ENCODE peak calls at places on chromosomes 7 and 10, in four cellular contexts. Q, T, Z and H are unnamed samples.

GRCh38 chr7:70706204-70706603 is 425.7 kb upstream of the GALNT17 start:
- DNase-seq in Q (peak; percentile 46), T (no peak), Z (no peak), H (peak; percentile 34)

GRCh38 chr10:88270871-88271713 is 312.0 kb downstream of the RNLS start:
- DNase-seq in Q (no peak), T (no peak), Z (peak; percentile 97), H (no peak)

GRCh38 chr10:128304271-128304670 is 178.0 kb upstream of the MKI67 start:
- DNase-seq in Q (no peak), T (no peak), Z (no peak), H (no peak)

GRCh38 chr7:94576316-94576715 is 66.7 kb downstream of the CASD1 start:
- DNase-seq in Q (no peak), T (no peak), Z (no peak), H (no peak)

GRCh38 chr10:102593074-102593803 is 51.0 kb upstream of the TRIM8 start:
- DNase-seq in Q (peak; percentile 24), T (peak; percentile 61), Z (no peak), H (no peak)

GRCh38 chr10:15200626-15201025 is 32.1 kb upstream of the NMT2 start:
- DNase-seq in Q (no peak), T (peak; percentile 74), Z (no peak), H (no peak)

GRCh38 chr10:44390585-44391072 is 5.7 kb upstream of the CXCL12 start:
- DNase-seq in Q (no peak), T (peak; percentile 32), Z (no peak), H (no peak)

GRCh38 chr7:91168766-91169518 is 95.3 kb upstream of the FZD1 start:
- DNase-seq in Q (no peak), T (no peak), Z (no peak), H (no peak)

GRCh38 chr7:24739306-24739705 is 18.0 kb downstream of the GSDME start:
- DNase-seq in Q (no peak), T (no peak), Z (no peak), H (no peak)

GRCh38 chr10:70035531-70035930 is 17.1 kb upstream of the MACROH2A2 start:
- DNase-seq in Q (no peak), T (no peak), Z (no peak), H (no peak)

GRCh38 chr10:48764486-48764885 is 79.8 kb downstream of the WDFY4 start:
- DNase-seq in Q (no peak), T (no peak), Z (no peak), H (no peak)

GRCh38 chr7:91383186-91383585 is 119.0 kb downstream of the FZD1 start:
- DNase-seq in Q (no peak), T (no peak), Z (no peak), H (no peak)

GRCh38 chr7:91630581-91631370 is 249.7 kb downstream of the MTERF1 start:
- DNase-seq in Q (no peak), T (no peak), Z (no peak), H (no peak)

GRCh38 chr7:123208793-123209192 is 9.0 kb upstream of the SLC13A1 start:
- DNase-seq in Q (no peak), T (peak; percentile 25), Z (no peak), H (no peak)

GRCh38 chr7:54858008-54858692 is 99.1 kb upstream of the SEC61G start:
- DNase-seq in Q (no peak), T (no peak), Z (no peak), H (no peak)

GRCh38 chr7:152313879-152314604 is 121.8 kb downstream of the KMT2C start:
- DNase-seq in Q (peak; percentile 74), T (no peak), Z (no peak), H (peak; percentile 65)

GRCh38 chr7:69963388-69963787 is 365.1 kb downstream of the AUTS2 start:
- DNase-seq in Q (no peak), T (no peak), Z (no peak), H (no peak)

GRCh38 chr10:15295540-15296325 is 75.4 kb downstream of the FAM171A1 start:
- DNase-seq in Q (no peak), T (no peak), Z (no peak), H (no peak)

GRCh38 chr10:118499186-118499585 is 96.3 kb downstream of the PRLHR start:
- DNase-seq in Q (no peak), T (no peak), Z (no peak), H (no peak)

GRCh38 chr10:132447446-132448247 is 50.6 kb downstream of the PWWP2B start:
- DNase-seq in Q (no peak), T (peak; percentile 39), Z (no peak), H (no peak)

GRCh38 chr7:10116511-10116910 is 857.2 kb upstream of the PHF14 start:
- DNase-seq in Q (no peak), T (no peak), Z (no peak), H (no peak)

GRCh38 chr10:9018844-9019173 is 964.3 kb downstream of the GATA3 start:
- DNase-seq in Q (no peak), T (no peak), Z (no peak), H (no peak)

GRCh38 chr10:123488436-123488835 is 177.7 kb upstream of the GPR26 start:
- DNase-seq in Q (no peak), T (no peak), Z (no peak), H (no peak)

GRCh38 chr10:124020871-124021823 is 72.3 kb downstream of the CHST15 start:
- DNase-seq in Q (no peak), T (no peak), Z (no peak), H (no peak)

GRCh38 chr10:117967149-117967548 is 79.6 kb downstream of the RAB11FIP2 start:
- DNase-seq in Q (no peak), T (no peak), Z (no peak), H (no peak)

GRCh38 chr7:93973134-93973533 is 31.0 kb downstream of the BET1 start:
- DNase-seq in Q (no peak), T (no peak), Z (no peak), H (no peak)

GRCh38 chr7:28178537-28178936 is 2.1 kb downstream of the JAZF1 start:
- DNase-seq in Q (no peak), T (no peak), Z (no peak), H (no peak)

GRCh38 chr10:33817647-33818046 is 483.2 kb upstream of the NRP1 start:
- DNase-seq in Q (no peak), T (no peak), Z (no peak), H (no peak)

GRCh38 chr7:45709168-45710034 is 135.2 kb downstream of the ADCY1 start:
- DNase-seq in Q (no peak), T (no peak), Z (no peak), H (no peak)

GRCh38 chr7:36777855-36778254 is 53.6 kb upstream of the AOAH start:
- DNase-seq in Q (no peak), T (no peak), Z (no peak), H (no peak)

GRCh38 chr7:29573594-29573993 is 10.0 kb downstream of the PRR15 start:
- DNase-seq in Q (no peak), T (no peak), Z (no peak), H (no peak)

GRCh38 chr7:120273476-120273975 is 551 bp downstream of the KCND2 start:
- DNase-seq in Q (no peak), T (peak; percentile 0), Z (peak; percentile 15), H (peak; percentile 12)

GRCh38 chr10:77919713-77920108 is 6.8 kb downstream of the DLG5 start:
- DNase-seq in Q (peak; percentile 65), T (peak; percentile 70), Z (no peak), H (no peak)

GRCh38 chr10:78744521-78745090 is 324.2 kb upstream of the ZMIZ1 start:
- DNase-seq in Q (no peak), T (peak; percentile 56), Z (no peak), H (no peak)

GRCh38 chr7:81934596-81935301 is 164.9 kb upstream of the HGF start:
- DNase-seq in Q (no peak), T (no peak), Z (no peak), H (no peak)

GRCh38 chr10:114118514-114118913 is 55.5 kb downstream of the CCDC186 start:
- DNase-seq in Q (no peak), T (no peak), Z (no peak), H (no peak)

GRCh38 chr10:33484787-33485186 is 150.3 kb upstream of the NRP1 start:
- DNase-seq in Q (no peak), T (no peak), Z (no peak), H (no peak)

GRCh38 chr7:135799881-135800280 is 51.3 kb upstream of the FAM180A start:
- DNase-seq in Q (no peak), T (no peak), Z (no peak), H (no peak)

DNA sequence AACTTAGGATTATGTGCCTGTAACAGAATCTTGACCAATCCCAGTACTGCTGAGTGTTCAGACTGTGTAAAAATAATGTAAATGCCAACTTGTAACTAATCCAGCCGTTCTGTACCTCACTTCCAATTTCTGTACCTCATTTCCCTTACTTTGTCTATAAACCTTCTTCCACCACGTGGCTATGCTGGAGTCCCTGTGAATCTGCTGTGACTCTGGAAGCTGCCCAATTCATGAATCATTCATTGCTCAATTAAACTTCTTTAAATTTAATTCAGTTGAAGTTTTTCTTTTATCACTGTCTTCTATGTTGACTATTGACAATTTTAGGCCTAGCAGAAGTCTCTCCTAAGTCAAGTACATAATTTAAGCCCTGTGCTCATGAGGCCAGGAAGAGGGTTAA is 215.3 kb upstream of the RHOBTB1 start:
- DNase-seq in Q (no peak), T (no peak), Z (no peak), H (no peak)
- TF ChIP-seq TARDBP in Q (no peak), T (no peak), Z (no peak), H (no peak)

GRCh38 chr7:17940302-17941170 is at the start of gene SNX13:
- DNase-seq in Q (peak; percentile 94), T (peak; percentile 87), Z (peak; percentile 41), H (peak; percentile 86)

GRCh38 chr7:17937506-17938115 is 2.7 kb downstream of the SNX13 start:
- DNase-seq in Q (no peak), T (no peak), Z (no peak), H (no peak)

GRCh38 chr7:17939111-17939669 is 1.1 kb downstream of the SNX13 start:
- DNase-seq in Q (no peak), T (peak; percentile 16), Z (no peak), H (peak; percentile 13)

GRCh38 chr7:17941171-17941490 is 837 bp upstream of the SNX13 start:
- DNase-seq in Q (no peak), T (peak; percentile 18), Z (no peak), H (no peak)

GRCh38 chr7:17939670-17940301 is 508 bp downstream of the SNX13 start:
- DNase-seq in Q (peak; percentile 65), T (peak; percentile 13), Z (no peak), H (peak; percentile 42)
- TF ChIP-seq TARDBP in Q (no peak), T (no peak), Z (no peak), H (no peak)

GRCh38 chr10:61250131-61250530 is 203.1 kb downstream of the TMEM26 start:
- DNase-seq in Q (no peak), T (no peak), Z (no peak), H (no peak)

GRCh38 chr10:61248013-61248412 is 205.2 kb downstream of the TMEM26 start:
- DNase-seq in Q (no peak), T (no peak), Z (no peak), H (no peak)

GRCh38 chr10:61244261-61244775 is 208.9 kb downstream of the TMEM26 start:
- DNase-seq in Q (no peak), T (no peak), Z (no peak), H (no peak)
- TF ChIP-seq TARDBP in Q (no peak), T (no peak), Z (no peak), H (no peak)

GRCh38 chr7:33807779-33808482 is 97.4 kb upstream of the BMPER start:
- DNase-seq in Q (peak; percentile 22), T (peak; percentile 69), Z (no peak), H (peak; percentile 67)
- TF ChIP-seq TARDBP in Q (no peak), T (peak; percentile 67), Z (no peak), H (no peak)